ENCODE peak calls at places on chromosomes 1 and 21, in seven cellular contexts. P, Z, Q, A, W, R and U are unnamed samples.
A peak's percentile ranks its signal among the peaks of the same experiment; 100 is the strongest.

GRCh38 chr1:29105822-29106221 is 17.9 kb downstream of the TMEM200B start:
- DNase-seq in P (no peak), Z (no peak), Q (no peak), A (no peak), W (no peak), R (no peak), U (no peak)

GRCh38 chr1:94954292-94955220 is 27.6 kb upstream of the CNN3 start:
- DNase-seq in P (no peak), Z (no peak), Q (no peak), A (no peak), W (no peak), R (no peak), U (no peak)

GRCh38 chr1:235901461-235901860 is 34.8 kb upstream of the LYST start:
- DNase-seq in P (no peak), Z (no peak), Q (peak; percentile 91), A (no peak), W (no peak), R (no peak), U (no peak)

GRCh38 chr1:95311006-95311405 is 77.0 kb downstream of the RWDD3 start:
- DNase-seq in P (no peak), Z (peak; percentile 37), Q (no peak), A (no peak), W (no peak), R (no peak), U (no peak)

GRCh38 chr1:40794915-40795715 is 11.5 kb downstream of the KCNQ4 start:
- DNase-seq in P (no peak), Z (no peak), Q (no peak), A (no peak), W (no peak), R (peak; percentile 21), U (no peak)

GRCh38 chr21:42970946-42971653 is 3.3 kb upstream of the PKNOX1 start:
- DNase-seq in P (no peak), Z (no peak), Q (no peak), A (no peak), W (no peak), R (no peak), U (no peak)

GRCh38 chr1:215637041-215637573 is 70.0 kb downstream of the KCTD3 start:
- DNase-seq in P (no peak), Z (no peak), Q (peak; percentile 43), A (peak; percentile 19), W (no peak), R (no peak), U (no peak)

GRCh38 chr1:116878804-116879477 is 30.8 kb upstream of the PTGFRN start:
- DNase-seq in P (no peak), Z (peak; percentile 71), Q (peak; percentile 27), A (no peak), W (no peak), R (peak; percentile 45), U (no peak)

GRCh38 chr1:156870734-156871133 is 10.1 kb downstream of the NTRK1 start:
- DNase-seq in P (no peak), Z (no peak), Q (peak; percentile 78), A (no peak), W (no peak), R (peak; percentile 21), U (no peak)

GRCh38 chr1:59565611-59566410 is 248.9 kb upstream of the HOOK1 start:
- DNase-seq in P (no peak), Z (no peak), Q (peak; percentile 72), A (no peak), W (no peak), R (no peak), U (no peak)

GRCh38 chr1:83692524-83693336 is 306.2 kb downstream of the TTLL7 start:
- DNase-seq in P (no peak), Z (peak; percentile 55), Q (peak; percentile 44), A (peak; percentile 11), W (no peak), R (peak; percentile 58), U (no peak)

GRCh38 chr1:56709269-56709880 is 64.3 kb downstream of the PRKAA2 start:
- DNase-seq in P (no peak), Z (peak; percentile 32), Q (peak; percentile 66), A (no peak), W (no peak), R (peak; percentile 21), U (no peak)

GRCh38 chr1:115302390-115302961 is 35.6 kb downstream of the NGF start:
- DNase-seq in P (no peak), Z (no peak), Q (peak; percentile 91), A (no peak), W (no peak), R (no peak), U (no peak)

GRCh38 chr21:45363921-45364463 is 41.0 kb upstream of the COL18A1 start:
- DNase-seq in P (no peak), Z (no peak), Q (peak; percentile 99), A (peak; percentile 65), W (no peak), R (peak; percentile 37), U (no peak)